ENCODE peak calls at places on chromosomes 12 and 14, in four cellular contexts. One of them, this sample, is unnamed.

GRCh38 chr14:99751539-99752485 is 41.4 kb upstream of the EML1 start:
- DNase-seq in AG10803: peak
- DNase-seq in tibial artery: no peak
- DNase-seq in HL-60: no peak
- DNase-seq in this sample: no peak

GRCh38 chr12:69966409-69966808 is 141.4 kb downstream of the MYRFL start:
- DNase-seq in tibial artery: peak
- DNase-seq in HL-60: no peak
- DNase-seq in AG10803: peak
- DNase-seq in this sample: no peak

GRCh38 chr14:92491782-92492181 is 21.8 kb upstream of the RIN3 start:
- DNase-seq in AG10803: no peak
- DNase-seq in tibial artery: no peak
- DNase-seq in HL-60: no peak
- DNase-seq in this sample: no peak

GRCh38 chr14:61477845-61478438 is 156.6 kb downstream of the PRKCH start:
- DNase-seq in AG10803: peak
- DNase-seq in HL-60: no peak
- DNase-seq in tibial artery: peak
- DNase-seq in this sample: peak

GRCh38 chr12:52513736-52514135 is 6.5 kb downstream of the KRT5 start:
- DNase-seq in tibial artery: no peak
- DNase-seq in AG10803: no peak
- DNase-seq in HL-60: no peak
- DNase-seq in this sample: no peak

GRCh38 chr12:3122841-3123678 is 45.9 kb downstream of the TSPAN9 start:
- DNase-seq in AG10803: peak
- DNase-seq in HL-60: no peak
- DNase-seq in tibial artery: peak
- DNase-seq in this sample: no peak

GRCh38 chr14:61391119-61391518 is 69.7 kb downstream of the PRKCH start:
- DNase-seq in AG10803: no peak
- DNase-seq in tibial artery: no peak
- DNase-seq in HL-60: no peak
- DNase-seq in this sample: no peak

GRCh38 chr14:56189306-56189705 is 71.1 kb downstream of the PELI2 start:
- DNase-seq in AG10803: peak
- DNase-seq in HL-60: no peak
- DNase-seq in tibial artery: no peak
- DNase-seq in this sample: no peak

GRCh38 chr12:40672650-40673319 is 19.5 kb upstream of the CNTN1 start:
- DNase-seq in tibial artery: no peak
- DNase-seq in AG10803: peak
- DNase-seq in HL-60: no peak
- DNase-seq in this sample: no peak

GRCh38 chr12:62963642-62964041 is 28.7 kb upstream of the PPM1H start:
- DNase-seq in AG10803: no peak
- DNase-seq in HL-60: no peak
- DNase-seq in tibial artery: no peak
- DNase-seq in this sample: no peak

GRCh38 chr14:69259531-69260245 is at the start of gene GALNT16:
- DNase-seq in HL-60: no peak
- DNase-seq in tibial artery: no peak
- DNase-seq in AG10803: no peak
- DNase-seq in this sample: no peak

GRCh38 chr14:69539631-69540410 is 34.9 kb downstream of the CCDC177 start:
- DNase-seq in AG10803: peak
- DNase-seq in HL-60: peak
- DNase-seq in tibial artery: peak
- DNase-seq in this sample: peak

GRCh38 chr14:93984070-93984469 is 7.7 kb upstream of the ASB2 start:
- DNase-seq in tibial artery: no peak
- DNase-seq in AG10803: peak
- DNase-seq in HL-60: no peak
- DNase-seq in this sample: no peak

GRCh38 chr12:64633940-64634337 is 23.6 kb downstream of the RASSF3 start:
- DNase-seq in AG10803: peak
- DNase-seq in tibial artery: peak
- DNase-seq in HL-60: no peak
- DNase-seq in this sample: no peak

GRCh38 chr12:97277030-97277429 is 185.6 kb upstream of the RMST start:
- DNase-seq in AG10803: no peak
- DNase-seq in HL-60: no peak
- DNase-seq in tibial artery: no peak
- DNase-seq in this sample: no peak

GRCh38 chr14:91311284-91311662 is 66.8 kb upstream of the GPR68 start:
- DNase-seq in AG10803: no peak
- DNase-seq in tibial artery: no peak
- DNase-seq in HL-60: peak
- DNase-seq in this sample: no peak

GRCh38 chr14:52268191-52269061 is 928 bp downstream of the PTGDR start:
- DNase-seq in tibial artery: peak
- DNase-seq in HL-60: no peak
- DNase-seq in AG10803: peak
- DNase-seq in this sample: no peak

GRCh38 chr12:43937947-43938346 is 102.1 kb downstream of the TMEM117 start:
- DNase-seq in AG10803: peak
- DNase-seq in tibial artery: no peak
- DNase-seq in HL-60: no peak
- DNase-seq in this sample: no peak

GRCh38 chr12:103268831-103269514 is 226.8 kb downstream of the C12orf42 start:
- DNase-seq in tibial artery: no peak
- DNase-seq in HL-60: no peak
- DNase-seq in AG10803: no peak
- DNase-seq in this sample: no peak

GRCh38 chr14:93056166-93056839 is 59.4 kb downstream of the ITPK1 start:
- DNase-seq in AG10803: no peak
- DNase-seq in HL-60: no peak
- DNase-seq in tibial artery: no peak
- DNase-seq in this sample: no peak

GRCh38 chr12:49028666-49029275 is 10.2 kb upstream of the PRKAG1 start:
- DNase-seq in HL-60: no peak
- DNase-seq in AG10803: no peak
- DNase-seq in tibial artery: no peak
- DNase-seq in this sample: no peak

GRCh38 chr14:70909788-70910614 is 2.7 kb downstream of the PCNX1 start:
- DNase-seq in HL-60: peak
- DNase-seq in tibial artery: no peak
- DNase-seq in AG10803: no peak
- DNase-seq in this sample: no peak

GRCh38 chr12:3757261-3757660 is 4.4 kb upstream of the CRACR2A start:
- DNase-seq in AG10803: no peak
- DNase-seq in tibial artery: no peak
- DNase-seq in HL-60: no peak
- DNase-seq in this sample: no peak

GRCh38 chr14:99887407-99887806 is 94.2 kb downstream of the EML1 start:
- DNase-seq in HL-60: no peak
- DNase-seq in AG10803: no peak
- DNase-seq in tibial artery: no peak
- DNase-seq in this sample: no peak

GRCh38 chr12:68871899-68872298 is 61.1 kb downstream of the CPM start:
- DNase-seq in HL-60: no peak
- DNase-seq in tibial artery: no peak
- DNase-seq in AG10803: no peak
- DNase-seq in this sample: no peak

GRCh38 chr12:24822121-24822899 is 126.6 kb downstream of the BCAT1 start:
- DNase-seq in HL-60: no peak
- DNase-seq in tibial artery: no peak
- DNase-seq in AG10803: peak
- DNase-seq in this sample: no peak

GRCh38 chr12:71938728-71939385 is at the start of gene TPH2:
- DNase-seq in HL-60: peak
- DNase-seq in AG10803: peak
- DNase-seq in tibial artery: no peak
- DNase-seq in this sample: no peak

GRCh38 chr14:92121207-92121669 is 268 bp downstream of the NDUFB1 start:
- DNase-seq in AG10803: peak
- DNase-seq in HL-60: no peak
- DNase-seq in tibial artery: no peak
- DNase-seq in this sample: no peak

GRCh38 chr12:51941011-51941561 is 10.4 kb upstream of the ACVR1B start:
- DNase-seq in AG10803: peak
- DNase-seq in tibial artery: no peak
- DNase-seq in HL-60: no peak
- DNase-seq in this sample: no peak

GRCh38 chr12:114692558-114693531 is 8.9 kb upstream of the TBX3 start:
- DNase-seq in HL-60: no peak
- DNase-seq in AG10803: peak
- DNase-seq in tibial artery: no peak
- DNase-seq in this sample: no peak

DNA sequence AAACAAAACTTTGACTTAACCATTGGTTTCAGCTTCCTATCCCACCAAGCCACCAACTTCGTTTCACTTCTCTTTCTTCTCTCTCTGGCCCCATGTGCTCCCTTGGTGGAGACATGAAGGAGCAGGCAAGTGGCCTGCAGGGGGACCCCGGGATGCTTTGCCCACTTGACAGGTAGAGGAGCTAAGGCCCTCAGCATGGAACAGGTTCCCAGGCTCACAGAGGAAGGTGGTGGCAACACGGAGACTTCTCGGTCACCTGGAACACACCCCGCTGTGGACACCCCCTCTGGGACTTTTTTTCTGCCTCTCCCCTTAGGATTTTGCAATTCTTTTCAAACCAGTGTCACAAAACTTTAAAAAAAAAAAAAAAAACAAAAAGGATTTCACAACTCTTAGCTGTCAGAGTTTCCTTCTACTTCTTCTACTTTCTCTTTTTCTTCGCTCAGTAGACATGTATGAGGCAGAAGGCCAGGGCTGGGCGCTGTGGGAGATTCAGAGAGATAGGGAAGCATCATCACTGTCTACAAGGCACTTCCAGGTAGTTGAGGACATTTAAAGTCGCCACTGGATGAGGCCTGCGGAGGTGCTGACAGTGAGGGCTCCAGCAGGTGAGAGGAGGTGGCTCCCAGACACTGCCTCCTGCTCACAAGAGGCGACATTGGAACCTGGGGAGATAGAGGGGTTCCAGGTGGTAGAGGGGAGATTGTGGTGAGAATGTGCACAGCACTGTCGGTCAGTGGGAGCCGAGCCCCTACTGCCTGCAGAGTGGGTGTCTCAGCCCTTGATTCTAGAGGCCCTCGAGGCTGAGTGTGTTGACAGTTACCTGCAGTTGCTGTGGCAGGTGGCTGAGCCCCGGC is 119.6 kb downstream of the GCH1 start:
- DNase-seq in tibial artery: no peak
- DNase-seq in AG10803: no peak
- DNase-seq in HL-60: peak
- DNase-seq in this sample: no peak
- TF ChIP-seq CTCF in tibial artery: no peak
- TF ChIP-seq CTCF in AG10803: peak
- TF ChIP-seq CTCF in HL-60: peak
- TF ChIP-seq CTCF in this sample: peak

GRCh38 chr14:101823081-101823480 is 61.6 kb downstream of the PPP2R5C start:
- DNase-seq in AG10803: no peak
- DNase-seq in tibial artery: no peak
- DNase-seq in HL-60: no peak
- DNase-seq in this sample: no peak

GRCh38 chr14:101826359-101826758 is 64.8 kb downstream of the PPP2R5C start:
- DNase-seq in tibial artery: no peak
- DNase-seq in AG10803: no peak
- DNase-seq in HL-60: no peak
- DNase-seq in this sample: no peak

GRCh38 chr14:101825797-101826196 is 64.3 kb downstream of the PPP2R5C start:
- DNase-seq in HL-60: no peak
- DNase-seq in AG10803: no peak
- DNase-seq in tibial artery: no peak
- DNase-seq in this sample: no peak

GRCh38 chr14:101823511-101824120 is 62.1 kb downstream of the PPP2R5C start:
- DNase-seq in HL-60: no peak
- DNase-seq in tibial artery: no peak
- DNase-seq in AG10803: no peak
- DNase-seq in this sample: no peak

GRCh38 chr14:101824339-101824727 is 62.8 kb downstream of the PPP2R5C start:
- DNase-seq in tibial artery: no peak
- DNase-seq in HL-60: no peak
- DNase-seq in AG10803: peak
- DNase-seq in this sample: no peak
- TF ChIP-seq CTCF in tibial artery: no peak
- TF ChIP-seq CTCF in HL-60: no peak
- TF ChIP-seq CTCF in AG10803: no peak
- TF ChIP-seq CTCF in this sample: no peak

DNA sequence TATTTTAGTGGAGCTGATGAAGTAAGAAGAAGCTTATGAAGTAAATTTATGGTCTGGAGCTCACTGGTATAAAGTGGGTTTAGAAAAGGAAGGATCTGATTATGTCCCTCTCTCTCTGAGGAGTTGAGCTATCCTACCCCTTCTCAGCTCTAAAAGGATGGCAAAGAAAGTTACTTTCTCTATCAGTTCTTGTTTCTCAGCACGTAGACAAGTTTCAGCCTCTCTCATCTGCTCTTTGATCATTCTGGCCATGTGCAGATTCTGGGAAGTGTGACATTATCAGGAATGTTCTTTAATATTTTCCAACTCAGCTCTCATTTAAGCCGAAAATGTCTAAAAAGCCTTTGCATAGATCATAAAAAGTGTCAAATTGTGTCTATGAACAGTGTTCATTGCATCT is 5.8 kb upstream of the EGLN3 start:
- DNase-seq in AG10803: no peak
- DNase-seq in tibial artery: no peak
- DNase-seq in HL-60: no peak
- DNase-seq in this sample: no peak
- TF ChIP-seq CTCF in AG10803: no peak
- TF ChIP-seq CTCF in tibial artery: no peak
- TF ChIP-seq CTCF in HL-60: no peak
- TF ChIP-seq CTCF in this sample: no peak

GRCh38 chr12:94983321-94983720 is 20.2 kb downstream of the NDUFA12 start:
- DNase-seq in tibial artery: no peak
- DNase-seq in HL-60: no peak
- DNase-seq in AG10803: no peak
- DNase-seq in this sample: no peak

GRCh38 chr12:94979941-94980340 is 23.6 kb downstream of the NDUFA12 start:
- DNase-seq in AG10803: no peak
- DNase-seq in HL-60: no peak
- DNase-seq in tibial artery: no peak
- DNase-seq in this sample: no peak

GRCh38 chr12:94982456-94982855 is 21.0 kb downstream of the NDUFA12 start:
- DNase-seq in AG10803: peak
- DNase-seq in HL-60: no peak
- DNase-seq in tibial artery: no peak
- DNase-seq in this sample: no peak

GRCh38 chr12:94977766-94978468 is 25.6 kb downstream of the NDUFA12 start:
- DNase-seq in HL-60: no peak
- DNase-seq in tibial artery: no peak
- DNase-seq in AG10803: no peak
- DNase-seq in this sample: no peak

DNA sequence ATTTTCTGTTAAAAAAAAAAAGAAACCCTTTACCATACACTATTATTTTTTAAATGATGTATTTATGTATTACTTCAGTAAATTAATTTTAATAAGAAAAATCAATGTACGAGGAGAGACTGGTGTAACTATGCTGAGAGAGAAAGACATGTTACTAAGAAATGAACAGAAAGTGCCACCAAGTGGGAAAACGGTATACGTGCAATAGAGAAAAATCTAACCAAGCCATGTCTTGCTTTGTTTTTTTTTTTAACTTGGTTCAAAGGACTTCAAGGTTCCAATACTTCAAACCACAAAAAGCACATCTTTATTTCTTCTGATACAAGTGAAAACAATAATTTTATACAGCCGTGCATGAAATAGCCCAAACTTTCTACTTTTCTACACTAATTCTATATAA is 22.9 kb downstream of the NDUFA12 start:
- DNase-seq in HL-60: no peak
- DNase-seq in AG10803: peak
- DNase-seq in tibial artery: no peak
- DNase-seq in this sample: no peak
- TF ChIP-seq CTCF in HL-60: no peak
- TF ChIP-seq CTCF in AG10803: peak
- TF ChIP-seq CTCF in tibial artery: no peak
- TF ChIP-seq CTCF in this sample: no peak

This sample was measured in CD14-positive monocyte.